ENCODE peak calls at places on chromosomes 16 and 17, in six cellular contexts. C is sigmoid colon, Q is NCI-H1436, H is GM20000, G is colonic mucosa, B is glutamatergic neuron. N is an unnamed sample.

GRCh38 chr16:55539049-55539448 is 27.4 kb upstream of the CAPNS2 start:
- DNase-seq in B (no peak), C (no peak), G (no peak), H (no peak), Q (no peak), N (no peak)

GRCh38 chr16:19911204-19911603 is 26.6 kb upstream of the GPRC5B start:
- DNase-seq in C (no peak), G (no peak), Q (no peak), H (no peak), B (no peak), N (no peak)

GRCh38 chr17:16342979-16343378 is 10.3 kb downstream of the CENPV start:
- DNase-seq in B (no peak), C (peak), G (no peak), Q (no peak), H (no peak), N (no peak)

GRCh38 chr17:9021985-9022552 is 759 bp downstream of the NTN1 start:
- DNase-seq in Q (no peak), H (peak), C (peak), B (peak), G (no peak), N (peak)

GRCh38 chr17:44792276-44792675 is 33.5 kb downstream of the ADAM11 start:
- DNase-seq in C (no peak), Q (no peak), G (no peak), B (no peak), H (no peak), N (no peak)

GRCh38 chr17:32486091-32486700 is 597 bp upstream of the CDK5R1 start:
- DNase-seq in B (peak), H (peak), Q (peak), C (peak), G (peak), N (peak)

GRCh38 chr17:74442670-74443515 is 11.0 kb downstream of the GPRC5C start:
- DNase-seq in H (peak), C (peak), Q (peak), G (peak), B (peak), N (peak)

GRCh38 chr16:55154956-55155355 is 169.0 kb upstream of the IRX6 start:
- DNase-seq in B (no peak), C (no peak), G (no peak), Q (no peak), H (no peak), N (no peak)

GRCh38 chr17:31401456-31402254 is 10.2 kb downstream of the RAB11FIP4 start:
- DNase-seq in Q (no peak), H (no peak), C (no peak), G (no peak), B (no peak), N (no peak)

GRCh38 chr16:2467301-2468141 is 3.6 kb upstream of the NTN3 start:
- DNase-seq in Q (peak), C (peak), H (peak), B (peak), G (peak), N (peak)

GRCh38 chr16:82917886-82918595 is 291.3 kb downstream of the CDH13 start:
- DNase-seq in C (no peak), B (no peak), G (no peak), Q (no peak), H (no peak), N (no peak)

GRCh38 chr17:73532441-73532901 is 111.8 kb downstream of the SDK2 start:
- DNase-seq in Q (peak), B (no peak), C (no peak), H (no peak), G (no peak), N (no peak)

GRCh38 chr16:53131363-53132071 is 76.7 kb downstream of the CHD9 start:
- DNase-seq in Q (no peak), C (peak), B (peak), H (peak), G (peak), N (peak)

GRCh38 chr17:57954421-57955182 is 610 bp downstream of the CUEDC1 start:
- DNase-seq in B (peak), C (peak), Q (peak), H (no peak), G (peak), N (peak)

GRCh38 chr17:34370997-34371395 is 8.0 kb upstream of the CCL1 start:
- DNase-seq in Q (no peak), G (no peak), C (no peak), H (no peak), B (no peak), N (no peak)

GRCh38 chr17:3959295-3959899 is 4.8 kb downstream of the ATP2A3 start:
- DNase-seq in C (no peak), H (no peak), Q (peak), B (no peak), G (peak), N (no peak)

GRCh38 chr16:72788269-72788809 is 259.6 kb downstream of the ZFHX3 start:
- DNase-seq in C (no peak), B (no peak), Q (no peak), G (no peak), H (no peak), N (no peak)

N was measured in left lobe of liver.